ENCODE peak calls at places on chromosomes 12 and 14, in six cellular contexts. One of them, this sample, is unnamed.
A peak's percentile ranks its signal among the peaks of the same experiment; 100 is the strongest.

GRCh38 chr14:93262446-93262845 is 55.4 kb downstream of the UBR7 start:
- DNase-seq in AG09309: no peak
- DNase-seq in BJ: no peak
- DNase-seq in dermis blood vessel endothelial cell: no peak
- DNase-seq in CD4-positive, alpha-beta T cell: no peak
- DNase-seq in mucosa of gallbladder: no peak
- DNase-seq in this sample: no peak

GRCh38 chr14:50542941-50543418 is 10.6 kb upstream of the MAP4K5 start:
- DNase-seq in AG09309: no peak
- DNase-seq in BJ: no peak
- DNase-seq in dermis blood vessel endothelial cell: peak; percentile 80
- DNase-seq in CD4-positive, alpha-beta T cell: peak; percentile 17
- DNase-seq in mucosa of gallbladder: peak; percentile 36
- DNase-seq in this sample: peak; percentile 70

GRCh38 chr12:41254546-41254945 is 66.4 kb downstream of the PDZRN4 start:
- DNase-seq in AG09309: no peak
- DNase-seq in BJ: no peak
- DNase-seq in dermis blood vessel endothelial cell: no peak
- DNase-seq in CD4-positive, alpha-beta T cell: no peak
- DNase-seq in mucosa of gallbladder: no peak
- DNase-seq in this sample: no peak

GRCh38 chr12:131473261-131473660 is 237.6 kb upstream of the SFSWAP start:
- DNase-seq in AG09309: no peak
- DNase-seq in BJ: no peak
- DNase-seq in dermis blood vessel endothelial cell: no peak
- DNase-seq in CD4-positive, alpha-beta T cell: no peak
- DNase-seq in mucosa of gallbladder: no peak
- DNase-seq in this sample: no peak

GRCh38 chr12:26338574-26339572 is 143.5 kb downstream of the SSPN start:
- DNase-seq in AG09309: no peak
- DNase-seq in BJ: no peak
- DNase-seq in dermis blood vessel endothelial cell: peak; percentile 59
- DNase-seq in CD4-positive, alpha-beta T cell: no peak
- DNase-seq in mucosa of gallbladder: no peak
- DNase-seq in this sample: peak; percentile 72

GRCh38 chr14:31229638-31230229 is 22.1 kb upstream of the HECTD1 start:
- DNase-seq in AG09309: peak; percentile 94
- DNase-seq in BJ: peak; percentile 72
- DNase-seq in dermis blood vessel endothelial cell: no peak
- DNase-seq in CD4-positive, alpha-beta T cell: no peak
- DNase-seq in mucosa of gallbladder: peak; percentile 87
- DNase-seq in this sample: peak; percentile 76

GRCh38 chr12:64558754-64559153 is 51.5 kb upstream of the RASSF3 start:
- DNase-seq in AG09309: no peak
- DNase-seq in BJ: no peak
- DNase-seq in dermis blood vessel endothelial cell: no peak
- DNase-seq in CD4-positive, alpha-beta T cell: no peak
- DNase-seq in mucosa of gallbladder: no peak
- DNase-seq in this sample: no peak

GRCh38 chr12:121590476-121591143 is 9.8 kb upstream of the KDM2B start:
- DNase-seq in AG09309: no peak
- DNase-seq in BJ: peak; percentile 35
- DNase-seq in dermis blood vessel endothelial cell: no peak
- DNase-seq in CD4-positive, alpha-beta T cell: peak; percentile 56
- DNase-seq in mucosa of gallbladder: no peak
- DNase-seq in this sample: no peak

GRCh38 chr12:54329756-54330155 is 4.8 kb downstream of the COPZ1 start:
- DNase-seq in AG09309: no peak
- DNase-seq in BJ: no peak
- DNase-seq in dermis blood vessel endothelial cell: peak; percentile 39
- DNase-seq in CD4-positive, alpha-beta T cell: no peak
- DNase-seq in mucosa of gallbladder: no peak
- DNase-seq in this sample: no peak

This sample was measured in lung microvascular endothelial cell.